ENCODE peak calls at places on chromosomes 1 and 21, in ten cellular contexts. U is breast epithelium; S is epithelial cell of esophagus; Q is esophagus muscularis mucosa; C is CD4-positive, alpha-beta T cell; G is H1; E is sigmoid colon; M is MCF 10A; I is AG04449; L is AG04450. R is an unnamed sample.

GRCh38 chr1:24867064-24867870 is 62.8 kb downstream of the RUNX3 start:
- DNase-seq in S (no peak), U (no peak), G (no peak), M (no peak), Q (peak; percentile 75), E (no peak), L (no peak), C (no peak), I (no peak), R (no peak)

GRCh38 chr1:33762099-33762830 is 101.6 kb upstream of the HMGB4 start:
- DNase-seq in G (no peak), U (no peak), M (no peak), L (peak; percentile 39), C (no peak), I (peak; percentile 50), E (no peak), Q (no peak), S (no peak), R (no peak)

GRCh38 chr21:41369105-41369914 is 7.5 kb downstream of the MX2 start:
- DNase-seq in C (peak; percentile 52), Q (no peak), E (peak; percentile 69), U (no peak), S (no peak), G (no peak), M (no peak), L (no peak), I (no peak), R (no peak)

GRCh38 chr1:42186172-42186571 is 21.6 kb upstream of the GUCA2A start:
- DNase-seq in L (no peak), I (peak; percentile 38), M (no peak), S (peak; percentile 61), G (no peak), E (no peak), U (no peak), C (no peak), Q (no peak), R (no peak)

GRCh38 chr1:86640161-86640560 is 64.2 kb upstream of the SH3GLB1 start:
- DNase-seq in C (no peak), M (no peak), G (no peak), Q (no peak), S (peak; percentile 15), I (no peak), L (no peak), E (no peak), U (no peak), R (no peak)

GRCh38 chr1:110674337-110675059 is at the start of gene KCNA3:
- DNase-seq in I (no peak), Q (no peak), C (peak; percentile 76), G (no peak), E (no peak), M (no peak), S (no peak), L (no peak), U (no peak), R (peak; percentile 67)

GRCh38 chr1:17193222-17194132 is 11.5 kb upstream of the PADI1 start:
- DNase-seq in I (no peak), M (peak; percentile 61), G (no peak), L (no peak), E (no peak), Q (no peak), C (peak; percentile 25), S (no peak), U (no peak), R (no peak)

GRCh38 chr1:220076861-220077762 is 12.5 kb downstream of the BPNT1 start:
- DNase-seq in C (no peak), M (no peak), E (no peak), G (no peak), S (no peak), U (no peak), Q (no peak), L (no peak), I (no peak), R (no peak)

GRCh38 chr1:150207278-150207971 is 28.5 kb downstream of the ANP32E start:
- DNase-seq in U (no peak), S (no peak), G (no peak), C (no peak), M (no peak), Q (peak; percentile 50), E (no peak), I (no peak), L (no peak), R (no peak)

GRCh38 chr1:27070390-27071048 is 57.9 kb upstream of the TENT5B start:
- DNase-seq in G (no peak), L (no peak), Q (no peak), C (no peak), U (peak; percentile 50), M (no peak), E (no peak), I (no peak), S (peak; percentile 15), R (no peak)

GRCh38 chr1:178502856-178503255 is 6.1 kb upstream of the CLEC20A start:
- DNase-seq in S (no peak), L (no peak), Q (no peak), C (no peak), I (no peak), M (no peak), U (no peak), E (no peak), G (no peak), R (no peak)

GRCh38 chr1:16073490-16074104 is at the start of gene FAM131C:
- DNase-seq in I (no peak), L (no peak), M (peak; percentile 27), S (peak; percentile 37), Q (no peak), E (no peak), C (peak; percentile 54), U (no peak), G (no peak), R (no peak)

GRCh38 chr1:180912801-180913616 is at the start of gene KIAA1614:
- DNase-seq in G (no peak), I (no peak), L (no peak), Q (no peak), C (no peak), M (no peak), U (no peak), E (peak; percentile 75), S (peak; percentile 13), R (peak; percentile 84)

GRCh38 chr1:28663871-28664470 is 4.6 kb upstream of the GMEB1 start:
- DNase-seq in M (no peak), G (no peak), S (no peak), C (no peak), L (no peak), U (no peak), Q (no peak), E (no peak), I (no peak), R (peak; percentile 19)

DNA sequence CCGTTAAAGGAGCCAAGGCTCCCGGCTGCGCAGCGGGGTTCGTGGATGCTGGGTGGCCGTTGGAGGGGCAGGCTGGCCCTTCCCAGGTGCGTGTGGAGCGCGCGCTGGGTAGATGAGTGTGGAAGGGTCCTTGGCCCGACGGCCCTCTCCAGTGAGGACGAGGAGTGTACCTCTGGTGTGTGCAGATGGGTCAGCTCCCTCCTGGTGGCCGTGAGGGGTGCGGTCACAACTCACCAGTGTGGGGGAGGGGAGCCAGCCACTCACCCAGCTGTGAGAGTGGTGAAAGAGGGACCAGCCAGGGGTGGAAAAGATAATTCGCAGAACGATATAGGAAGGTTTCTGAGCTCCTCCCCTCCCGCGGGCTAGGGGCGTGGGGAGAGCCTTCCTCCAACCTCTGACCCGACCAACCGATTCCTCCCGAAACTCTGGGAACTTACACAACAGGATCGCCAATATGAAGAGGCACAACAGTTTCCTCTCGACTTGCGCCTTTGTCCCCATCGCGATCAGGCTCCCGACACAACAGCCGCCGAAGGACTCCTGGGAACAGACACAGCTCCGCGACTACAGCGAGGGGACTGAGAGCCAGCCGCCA is at the start of gene F11R:
- DNase-seq in S (peak; percentile 87), Q (no peak), U (peak; percentile 50), G (no peak), E (no peak), M (peak; percentile 85), L (no peak), I (no peak), C (no peak), R (peak; percentile 82)
- TF ChIP-seq CTCF in S (peak; percentile 32), Q (no peak), U (peak; percentile 44), G (peak; percentile 45), E (no peak), M (peak; percentile 21), L (peak; percentile 18), I (no peak), C (no peak), R (no peak)

DNA sequence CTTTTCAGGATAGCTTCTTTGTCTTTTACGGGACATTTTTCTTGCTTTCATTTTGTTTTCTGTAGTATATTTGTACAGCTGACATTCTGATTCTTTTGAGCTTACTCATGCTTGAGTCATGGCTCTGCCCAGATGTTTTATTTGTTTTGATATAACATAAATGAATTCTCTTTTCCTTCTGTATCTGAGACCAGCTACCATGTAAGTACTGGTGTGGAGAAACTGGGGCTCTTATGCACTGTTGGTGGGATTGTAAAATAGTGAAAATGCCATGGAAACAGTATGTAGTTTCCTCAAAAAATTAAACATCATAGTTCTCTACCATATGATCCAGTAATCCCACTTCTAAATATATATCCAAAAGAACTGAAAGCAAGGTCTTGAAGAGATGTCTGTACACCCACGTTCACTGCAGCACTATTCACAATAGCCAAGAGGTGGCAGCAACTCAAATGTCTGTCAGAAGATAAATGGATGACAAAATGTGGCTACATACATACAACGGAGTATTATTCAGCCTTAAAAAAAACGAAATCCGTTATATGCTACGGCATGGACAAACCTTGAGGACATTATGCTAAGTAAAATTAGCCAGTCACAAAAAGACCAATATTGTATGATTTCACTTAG is 61.4 kb downstream of the EIF2B3 start:
- DNase-seq in C (no peak), U (no peak), I (peak; percentile 50), E (no peak), L (peak; percentile 83), M (peak; percentile 70), G (no peak), S (peak; percentile 73), Q (no peak), R (no peak)
- TF ChIP-seq CTCF in C (no peak), U (peak; percentile 21), I (peak; percentile 43), E (no peak), L (peak; percentile 72), M (peak; percentile 27), G (no peak), S (peak; percentile 45), Q (no peak), R (no peak)

DNA sequence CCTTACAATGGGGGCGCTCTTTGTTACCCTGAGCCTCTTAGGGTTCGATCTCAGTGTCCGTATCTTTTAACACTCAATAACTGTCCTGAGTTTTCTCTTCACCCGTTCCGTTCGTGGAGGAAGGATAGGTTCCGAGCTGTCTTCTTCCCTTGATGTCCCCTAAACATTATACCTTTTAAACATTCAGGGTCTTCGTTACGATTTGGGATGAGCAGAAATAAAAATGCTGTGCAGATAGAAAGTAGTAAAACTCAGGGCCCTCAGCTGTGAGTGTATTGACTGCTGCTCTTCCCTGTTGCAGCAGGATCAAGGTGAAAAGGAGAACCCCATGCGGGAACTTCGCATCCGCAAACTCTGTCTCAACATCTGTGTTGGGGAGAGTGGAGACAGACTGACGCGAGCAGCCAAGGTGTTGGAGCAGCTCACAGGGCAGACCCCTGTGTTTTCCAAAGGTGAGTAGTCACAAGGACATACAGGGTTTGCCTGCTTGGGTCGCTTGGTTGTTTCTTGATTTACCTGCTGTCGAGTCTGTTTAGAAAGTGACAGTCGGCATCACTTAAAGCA is 784 bp downstream of the RPL11 start:
- DNase-seq in L (no peak), S (no peak), U (no peak), I (no peak), G (no peak), E (no peak), M (no peak), C (no peak), Q (no peak), R (no peak)
- TF ChIP-seq CTCF in L (no peak), S (no peak), U (no peak), I (no peak), G (no peak), E (no peak), M (no peak), C (no peak), Q (no peak), R (no peak)

GRCh38 chr1:10265936-10266335 is 55.6 kb downstream of the KIF1B start:
- DNase-seq in M (no peak), I (no peak), G (no peak), S (peak; percentile 61), C (no peak), Q (no peak), U (no peak), E (no peak), L (no peak), R (no peak)
- TF ChIP-seq CTCF in M (no peak), I (no peak), G (no peak), S (no peak), C (no peak), Q (no peak), U (no peak), E (no peak), L (no peak), R (no peak)

R was measured in left lung.